ENCODE peak calls at places on chromosomes 7 and 10, in five cellular contexts. F is HepG2, C is NB4, J is A549, P is esophagus squamous epithelium. D is an unnamed sample.

GRCh38 chr7:2920956-2921708 is 77.0 kb upstream of the GNA12 start:
- DNase-seq in F (no peak), C (no peak), J (no peak), P (no peak), D (no peak)

GRCh38 chr7:24971333-24972165 is 8.4 kb downstream of the OSBPL3 start:
- DNase-seq in F (peak; percentile 80), C (peak; percentile 38), J (peak; percentile 22), P (no peak), D (peak; percentile 89)

GRCh38 chr7:2967238-2967637 is 76.4 kb downstream of the CARD11 start:
- DNase-seq in F (no peak), C (no peak), J (no peak), P (no peak), D (no peak)

GRCh38 chr7:74430961-74431466 is 22.7 kb upstream of the GTF2IRD1 start:
- DNase-seq in F (no peak), C (no peak), J (no peak), P (no peak), D (no peak)

GRCh38 chr10:10658157-10658556 is 359.5 kb upstream of the CELF2 start:
- DNase-seq in F (no peak), C (peak; percentile 6), J (no peak), P (no peak), D (no peak)

GRCh38 chr10:5550621-5551530 is 26.1 kb downstream of the CALML3 start:
- DNase-seq in F (no peak), C (peak; percentile 73), J (no peak), P (no peak), D (peak; percentile 42)

GRCh38 chr10:99393036-99393435 is 37.4 kb downstream of the GOT1 start:
- DNase-seq in F (no peak), C (no peak), J (no peak), P (no peak), D (no peak)

GRCh38 chr7:78786055-78786454 is 667.4 kb downstream of the MAGI2 start:
- DNase-seq in F (no peak), C (no peak), J (no peak), P (no peak), D (no peak)

GRCh38 chr10:117680611-117681010 is 138.1 kb downstream of the EMX2 start:
- DNase-seq in F (no peak), C (no peak), J (no peak), P (no peak), D (no peak)

GRCh38 chr7:110347091-110347490 is 743.8 kb upstream of the LRRN3 start:
- DNase-seq in F (no peak), C (no peak), J (no peak), P (no peak), D (no peak)

GRCh38 chr7:54841772-54842707 is 83.0 kb upstream of the SEC61G start:
- DNase-seq in F (peak; percentile 36), C (peak; percentile 44), J (peak; percentile 54), P (no peak), D (no peak)

DNA sequence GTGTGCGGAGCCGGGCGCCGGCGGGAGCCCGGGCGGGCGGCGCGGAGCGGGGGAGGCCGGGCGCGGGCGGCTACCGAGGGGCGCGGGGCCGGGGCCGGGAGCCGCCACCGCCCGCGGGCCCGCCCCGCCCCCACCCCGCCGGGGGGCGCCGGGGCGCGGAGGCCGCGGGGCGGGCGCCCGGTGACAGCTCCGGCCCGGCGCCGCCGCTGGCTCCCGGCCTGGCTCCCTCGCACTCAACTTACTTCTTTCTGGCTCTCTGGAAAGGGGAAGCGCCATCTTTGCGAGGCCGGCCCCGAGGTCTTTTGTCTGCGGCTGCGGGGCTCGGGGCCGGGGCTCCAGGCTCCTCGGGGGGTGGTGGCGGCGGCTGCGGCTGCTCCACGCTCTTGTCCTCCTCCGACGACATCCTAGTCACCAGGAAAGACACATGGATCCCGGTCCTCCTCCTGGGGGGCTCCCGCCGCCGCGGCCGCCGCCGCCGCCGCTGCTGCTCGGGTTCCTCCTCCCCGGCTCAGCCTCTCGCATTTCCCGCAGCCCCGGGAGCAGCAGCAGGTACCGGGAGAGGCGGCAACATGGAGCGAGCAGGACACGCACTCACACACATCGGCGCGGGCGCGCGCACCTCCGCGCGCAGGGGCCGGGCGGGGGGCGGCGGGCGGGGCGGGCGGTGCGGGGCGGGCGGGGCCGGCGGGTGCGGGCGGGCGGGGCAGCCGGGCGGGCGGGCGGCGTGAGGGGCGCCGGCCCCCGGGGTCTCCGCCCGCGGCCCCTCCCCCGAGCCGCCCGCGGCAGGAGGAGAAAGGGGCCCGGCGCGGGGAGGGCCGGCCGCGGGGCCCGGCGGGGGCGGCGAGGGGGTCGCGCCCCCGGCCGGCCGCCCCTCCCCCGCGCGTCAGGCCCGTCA is at the start of gene KMT2C:
- DNase-seq in F (no peak), C (peak; percentile 71), J (peak; percentile 55), P (no peak), D (peak; percentile 30)
- TF ChIP-seq POLR2A in F (no peak), C (peak; percentile 45), J (peak; percentile 40), P (no peak), D (peak; percentile 62)

GRCh38 chr7:26153246-26153822 is 1.3 kb downstream of the NFE2L3 start:
- DNase-seq in F (no peak), C (peak; percentile 40), J (no peak), P (no peak), D (no peak)

GRCh38 chr7:26155531-26156375 is 3.8 kb downstream of the NFE2L3 start:
- DNase-seq in F (peak; percentile 39), C (peak; percentile 58), J (no peak), P (no peak), D (peak; percentile 55)

GRCh38 chr7:26151953-26152781 is at the start of gene NFE2L3:
- DNase-seq in F (peak; percentile 76), C (peak; percentile 93), J (peak; percentile 80), P (peak; percentile 24), D (peak; percentile 96)

GRCh38 chr7:26151650-26151952 is 397 bp upstream of the NFE2L3 start:
- DNase-seq in F (no peak), C (no peak), J (no peak), P (no peak), D (no peak)

GRCh38 chr7:26153823-26154783 is 2.1 kb downstream of the NFE2L3 start:
- DNase-seq in F (no peak), C (peak; percentile 49), J (no peak), P (no peak), D (peak; percentile 94)
- TF ChIP-seq POLR2A in F (no peak), C (no peak), J (no peak), P (no peak), D (no peak)

GRCh38 chr7:111734955-111735660 is 172.8 kb upstream of the IMMP2L start:
- DNase-seq in F (no peak), C (no peak), J (no peak), P (no peak), D (no peak)

GRCh38 chr7:111730476-111731300 is 168.4 kb upstream of the IMMP2L start:
- DNase-seq in F (peak; percentile 24), C (peak; percentile 72), J (peak; percentile 73), P (no peak), D (peak; percentile 34)

GRCh38 chr7:111736475-111736874 is 174.2 kb upstream of the IMMP2L start:
- DNase-seq in F (no peak), C (no peak), J (no peak), P (no peak), D (no peak)

GRCh38 chr7:111732923-111733322 is 170.6 kb upstream of the IMMP2L start:
- DNase-seq in F (no peak), C (peak; percentile 13), J (no peak), P (no peak), D (no peak)

DNA sequence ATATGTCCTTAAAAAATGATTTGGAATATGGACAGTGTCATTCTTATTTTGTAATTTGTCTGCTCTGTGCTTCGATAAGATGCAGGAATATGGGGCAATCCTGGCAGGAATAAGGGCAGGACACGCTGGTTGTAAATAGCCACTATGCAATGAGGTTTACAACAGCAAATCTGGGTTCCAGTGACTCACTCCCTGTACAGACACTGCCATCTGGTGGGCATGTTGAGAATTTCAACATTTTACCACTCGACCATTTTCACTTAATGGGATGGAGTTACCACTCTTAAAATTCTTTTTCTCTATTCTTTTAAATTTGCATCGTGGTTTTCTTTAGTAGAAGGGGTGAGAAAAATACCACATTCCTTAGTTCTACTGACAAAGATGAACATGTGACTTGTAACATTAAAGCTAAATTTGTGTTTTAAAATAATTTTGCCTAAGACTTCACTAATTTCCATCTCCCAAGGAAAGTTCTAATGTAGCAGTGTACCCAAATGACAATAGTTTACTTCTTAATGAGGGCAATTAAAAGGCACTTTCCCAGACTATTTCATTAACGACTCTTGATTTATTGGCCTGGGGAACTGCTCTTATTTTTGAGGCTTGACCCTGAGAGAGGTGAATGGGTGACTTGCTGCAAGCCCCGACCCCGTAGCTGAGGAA is 173.5 kb upstream of the IMMP2L start:
- DNase-seq in F (peak; percentile 64), C (peak; percentile 74), J (peak; percentile 75), P (no peak), D (peak; percentile 48)
- TF ChIP-seq POLR2A in F (no peak), C (no peak), J (no peak), P (no peak), D (no peak)

GRCh38 chr10:90916392-90917110 is 4.3 kb downstream of the ANKRD1 start:
- DNase-seq in F (no peak), C (no peak), J (no peak), P (no peak), D (no peak)
- TF ChIP-seq POLR2A in F (peak; percentile 16), C (no peak), J (no peak), P (no peak), D (no peak)

GRCh38 chr10:62816179-62817119 is at the start of gene EGR2:
- DNase-seq in F (peak; percentile 86), C (peak; percentile 98), J (peak; percentile 95), P (peak; percentile 83), D (peak; percentile 99)
- TF ChIP-seq POLR2A in F (no peak), C (peak; percentile 59), J (no peak), P (no peak), D (no peak)

DNA sequence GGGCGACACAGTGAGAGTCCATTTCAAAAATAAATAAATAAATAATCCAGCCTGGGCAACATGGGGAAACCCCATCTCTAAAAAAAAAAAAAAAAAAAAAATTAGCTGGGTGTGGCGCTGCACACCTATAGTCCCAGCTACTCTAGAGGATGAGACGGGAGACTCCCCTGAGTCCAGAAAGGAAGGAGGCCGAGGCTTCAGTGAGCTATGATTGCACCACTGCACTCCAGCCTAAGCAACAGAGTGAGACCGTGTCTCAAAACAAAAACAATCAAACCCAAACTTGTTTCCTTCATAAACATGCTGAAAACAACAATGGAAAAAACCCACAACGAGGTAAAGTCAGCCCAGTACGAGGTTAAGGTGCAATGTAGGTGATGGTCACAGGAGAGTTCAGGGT is 1.2 kb downstream of the COX19 start:
- DNase-seq in F (no peak), C (peak; percentile 55), J (no peak), P (no peak), D (no peak)
- TF ChIP-seq POLR2A in F (no peak), C (no peak), J (no peak), P (no peak), D (no peak)

DNA sequence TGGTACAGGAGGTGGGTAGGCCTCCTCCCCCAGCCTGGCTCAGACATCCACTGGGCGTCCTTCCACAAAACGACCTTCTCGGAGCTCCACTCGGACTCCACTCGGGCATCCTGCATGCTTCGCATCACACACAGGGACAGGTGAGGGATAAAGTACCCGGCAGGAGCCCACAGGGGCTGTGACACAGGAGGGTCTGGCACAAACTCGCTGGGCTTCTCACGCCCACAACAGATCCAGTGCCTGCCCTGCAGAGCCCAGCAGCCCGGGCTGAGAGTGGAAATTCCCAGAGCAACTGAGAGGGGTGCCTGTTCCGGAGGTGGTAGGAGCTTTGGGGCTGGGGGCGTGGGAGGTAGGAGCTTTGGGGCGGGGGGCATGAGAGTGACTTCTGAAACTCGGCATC is 108.4 kb downstream of the MKI67 start:
- DNase-seq in F (no peak), C (no peak), J (no peak), P (no peak), D (no peak)
- TF ChIP-seq POLR2A in F (no peak), C (no peak), J (no peak), P (no peak), D (no peak)